ENCODE peak calls at places on chromosomes 11 and 22, in six cellular contexts. A is neural progenitor cell; I is dermis blood vessel endothelial cell; C is caudate nucleus; O is Calu3; Y is activated T-helper 9 cell treated with anti-CD3 and anti-CD28 coated beads, Interleukin-2, amount 50 U/mL, for 16 hours. X is an unnamed sample.

GRCh38 chr11:35524780-35525179 is 636 bp downstream of the PAMR1 start:
- DNase-seq in A (no peak), I (no peak), Y (no peak), O (no peak), C (no peak), X (no peak)

GRCh38 chr22:20396639-20397038 is 2.7 kb downstream of the ZNF74 start:
- DNase-seq in I (no peak), C (no peak), A (no peak), O (no peak), Y (no peak), X (no peak)

GRCh38 chr11:63837027-63837688 is 1.8 kb upstream of the MARK2 start:
- DNase-seq in A (peak), I (peak), O (peak), Y (peak), C (peak), X (peak)

GRCh38 chr22:34414467-34415440 is 494.5 kb upstream of the LARGE1 start:
- DNase-seq in C (no peak), O (no peak), I (peak), Y (no peak), A (peak), X (peak)

GRCh38 chr11:129324533-129325175 is 51.0 kb upstream of the BARX2 start:
- DNase-seq in C (no peak), A (no peak), O (peak), I (no peak), Y (no peak), X (no peak)

GRCh38 chr22:20749453-20749852 is 24.5 kb upstream of the SERPIND1 start:
- DNase-seq in A (no peak), C (no peak), I (no peak), O (no peak), Y (no peak), X (no peak)

GRCh38 chr11:110972640-110973039 is 260.4 kb upstream of the ARHGAP20 start:
- DNase-seq in Y (no peak), A (no peak), I (no peak), O (no peak), C (no peak), X (no peak)

GRCh38 chr22:44920183-44920582 is 89.6 kb downstream of the PHF21B start:
- DNase-seq in O (no peak), C (no peak), I (no peak), A (no peak), Y (no peak), X (no peak)

GRCh38 chr11:75311858-75312288 is 39.6 kb downstream of the ARRB1 start:
- DNase-seq in A (no peak), Y (no peak), C (peak), O (no peak), I (no peak), X (peak)

GRCh38 chr11:118170231-118170630 is 6.2 kb downstream of the SCN2B start:
- DNase-seq in Y (no peak), C (no peak), I (no peak), O (no peak), A (no peak), X (no peak)

GRCh38 chr11:133548641-133549040 is 16.3 kb upstream of the OPCML start:
- DNase-seq in O (no peak), I (no peak), Y (no peak), A (no peak), C (no peak), X (no peak)

GRCh38 chr11:113274708-113275582 is 39.4 kb upstream of the TTC12 start:
- DNase-seq in O (peak), Y (no peak), A (peak), I (no peak), C (peak), X (no peak)

GRCh38 chr11:67599149-67599548 is 7.6 kb upstream of the NDUFV1 start:
- DNase-seq in Y (no peak), O (no peak), A (no peak), I (no peak), C (no peak), X (no peak)

GRCh38 chr11:74255741-74256369 is 55.6 kb downstream of the P4HA3 start:
- DNase-seq in A (peak), I (peak), O (peak), Y (peak), C (peak), X (peak)

GRCh38 chr22:45686004-45686403 is 14.4 kb downstream of the ATXN10 start:
- DNase-seq in A (no peak), O (no peak), Y (no peak), I (no peak), C (no peak), X (no peak)

GRCh38 chr11:24754406-24754805 is 257.6 kb downstream of the LUZP2 start:
- DNase-seq in Y (no peak), C (no peak), O (no peak), I (no peak), A (no peak), X (no peak)

GRCh38 chr11:60389279-60389910 is 6.9 kb upstream of the MS4A14 start:
- DNase-seq in O (no peak), Y (no peak), I (no peak), C (no peak), A (no peak), X (no peak)

GRCh38 chr11:89660234-89660633 is 49.9 kb upstream of the TRIM77 start:
- DNase-seq in Y (no peak), O (no peak), A (no peak), I (no peak), C (no peak), X (no peak)

GRCh38 chr11:128365044-128365443 is 222.3 kb downstream of the ETS1 start:
- DNase-seq in I (peak), O (no peak), Y (no peak), A (peak), C (no peak), X (no peak)

GRCh38 chr11:113475160-113475761 is at the start of gene DRD2:
- DNase-seq in Y (no peak), I (no peak), O (peak), A (peak), C (no peak), X (peak)

GRCh38 chr11:125404811-125405481 is 91.1 kb downstream of the FEZ1 start:
- DNase-seq in C (peak), O (peak), Y (peak), I (peak), A (peak), X (peak)

GRCh38 chr11:65434667-65435179 is 12.1 kb downstream of the NEAT1 start:
- DNase-seq in C (no peak), A (no peak), I (peak), Y (no peak), O (no peak), X (no peak)

GRCh38 chr11:99501655-99502054 is 480.9 kb downstream of the CNTN5 start:
- DNase-seq in O (no peak), I (no peak), A (no peak), C (no peak), Y (no peak), X (peak)

GRCh38 chr11:46272816-46273427 is 4.5 kb upstream of the CREB3L1 start:
- DNase-seq in A (no peak), Y (no peak), O (no peak), C (no peak), I (no peak), X (no peak)

GRCh38 chr11:131889760-131890620 is 519.6 kb downstream of the NTM start:
- DNase-seq in I (no peak), C (no peak), Y (no peak), A (peak), O (no peak), X (peak)

GRCh38 chr11:57131080-57131790 is 50.5 kb upstream of the LRRC55 start:
- DNase-seq in C (no peak), I (peak), O (peak), Y (no peak), A (peak), X (no peak)

GRCh38 chr11:2987881-2988280 is 4.2 kb downstream of the NAP1L4 start:
- DNase-seq in A (no peak), I (no peak), O (no peak), Y (no peak), C (no peak), X (no peak)

GRCh38 chr11:111910637-111911562 is 670 bp downstream of the CRYAB start:
- DNase-seq in O (no peak), I (no peak), A (no peak), Y (no peak), C (peak), X (peak)

GRCh38 chr11:15716550-15716949 is 601.8 kb downstream of the INSC start:
- DNase-seq in Y (no peak), A (no peak), I (no peak), C (no peak), O (no peak), X (no peak)

GRCh38 chr11:2780850-2781412 is 81.1 kb upstream of the KCNQ1OT1 start:
- DNase-seq in Y (no peak), I (no peak), O (no peak), C (no peak), A (no peak), X (no peak)

GRCh38 chr22:19361501-19362103 is 69.9 kb downstream of the HIRA start:
- DNase-seq in I (no peak), Y (no peak), A (no peak), O (no peak), C (no peak), X (no peak)

GRCh38 chr22:42490244-42490832 is 29.3 kb downstream of the RRP7A start:
- DNase-seq in Y (no peak), O (no peak), C (no peak), A (peak), I (no peak), X (no peak)

GRCh38 chr11:79201637-79202347 is 239.0 kb downstream of the TENM4 start:
- DNase-seq in C (no peak), A (no peak), Y (no peak), O (no peak), I (no peak), X (no peak)

GRCh38 chr22:29245626-29246385 is 22.0 kb downstream of the RHBDD3 start:
- DNase-seq in C (peak), Y (peak), A (peak), I (peak), O (peak), X (no peak)

GRCh38 chr11:129785383-129786111 is 30.1 kb upstream of the TMEM45B start:
- DNase-seq in O (no peak), Y (no peak), C (no peak), I (peak), A (no peak), X (peak)

GRCh38 chr11:111942826-111943225 is 5.7 kb downstream of the DIXDC1 start:
- DNase-seq in C (no peak), O (no peak), I (no peak), Y (no peak), A (no peak), X (no peak)